ENCODE peak calls at places on chromosomes 3 and 15, in four cellular contexts. O, V, Z and G are unnamed samples.

GRCh38 chr3:150603888-150604319 is 783 bp downstream of the SELENOT start:
- DNase-seq in O (no peak), V (peak), Z (no peak), G (peak)

GRCh38 chr3:62586356-62586755 is 213.0 kb upstream of the FEZF2 start:
- DNase-seq in O (no peak), V (no peak), Z (peak), G (no peak)

GRCh38 chr3:72938471-72939265 is 50.8 kb downstream of the GXYLT2 start:
- DNase-seq in O (peak), V (peak), Z (peak), G (peak)

GRCh38 chr3:167559922-167560321 is 86.1 kb upstream of the SERPINI2 start:
- DNase-seq in O (no peak), V (no peak), Z (no peak), G (no peak)

GRCh38 chr3:8524249-8524648 is 22.6 kb downstream of the LMCD1 start:
- DNase-seq in O (no peak), V (no peak), Z (no peak), G (no peak)

GRCh38 chr3:5015056-5015455 is 35.8 kb downstream of the BHLHE40 start:
- DNase-seq in O (no peak), V (no peak), Z (no peak), G (no peak)

GRCh38 chr15:49438970-49439631 is 16.1 kb downstream of the FGF7 start:
- DNase-seq in O (no peak), V (peak), Z (no peak), G (no peak)

GRCh38 chr3:149581248-149581647 is 76.6 kb downstream of the WWTR1 start:
- DNase-seq in O (no peak), V (no peak), Z (peak), G (no peak)

GRCh38 chr3:165491487-165491886 is 295.3 kb upstream of the SLITRK3 start:
- DNase-seq in O (no peak), V (no peak), Z (peak), G (no peak)

GRCh38 chr15:65095011-65095746 is 18.6 kb downstream of the KBTBD13 start:
- DNase-seq in O (no peak), V (no peak), Z (no peak), G (no peak)

GRCh38 chr3:177681156-177681555 is 483.9 kb upstream of the TBL1XR1 start:
- DNase-seq in O (no peak), V (no peak), Z (no peak), G (no peak)

GRCh38 chr3:51514210-51514609 is 14.4 kb upstream of the DCAF1 start:
- DNase-seq in O (no peak), V (no peak), Z (no peak), G (no peak)

GRCh38 chr15:41160639-41161315 is 44.7 kb upstream of the INO80 start:
- DNase-seq in O (no peak), V (no peak), Z (no peak), G (no peak)

GRCh38 chr3:172625404-172625803 is 85.5 kb downstream of the NCEH1 start:
- DNase-seq in O (no peak), V (no peak), Z (peak), G (no peak)

GRCh38 chr3:169340055-169340454 is 323.5 kb downstream of the MECOM start:
- DNase-seq in O (no peak), V (no peak), Z (no peak), G (no peak)

GRCh38 chr3:31873254-31873653 is 107.8 kb downstream of the OSBPL10 start:
- DNase-seq in O (no peak), V (no peak), Z (peak), G (no peak)

GRCh38 chr3:187368765-187369450 is 723 bp downstream of the RTP4 start:
- DNase-seq in O (no peak), V (no peak), Z (peak), G (no peak)

GRCh38 chr3:183485093-183485492 is 56.7 kb upstream of the MCF2L2 start:
- DNase-seq in O (no peak), V (no peak), Z (no peak), G (no peak)

GRCh38 chr15:40155270-40155910 is 5.5 kb upstream of the BUB1B start:
- DNase-seq in O (no peak), V (no peak), Z (no peak), G (no peak)

GRCh38 chr3:147411777-147412176 is 2.6 kb downstream of the ZIC1 start:
- DNase-seq in O (no peak), V (no peak), Z (no peak), G (peak)

GRCh38 chr15:67048281-67049279 is 16.8 kb upstream of the SMAD3 start:
- DNase-seq in O (no peak), V (no peak), Z (peak), G (no peak)

GRCh38 chr3:139520028-139520737 is 19.4 kb downstream of the RBP1 start:
- DNase-seq in O (no peak), V (no peak), Z (peak), G (no peak)

GRCh38 chr3:30162579-30162978 is 443.8 kb upstream of the TGFBR2 start:
- DNase-seq in O (no peak), V (no peak), Z (peak), G (no peak)

GRCh38 chr3:174125267-174125844 is 727.8 kb downstream of the NLGN1 start:
- DNase-seq in O (peak), V (peak), Z (peak), G (no peak)

GRCh38 chr15:44015555-44015954 is 179.5 kb downstream of the FRMD5 start:
- DNase-seq in O (no peak), V (no peak), Z (peak), G (no peak)

GRCh38 chr3:125232394-125232793 is 19.8 kb upstream of the SLC12A8 start:
- DNase-seq in O (no peak), V (no peak), Z (no peak), G (no peak)

GRCh38 chr3:123733805-123734526 is 149.1 kb upstream of the HACD2 start:
- DNase-seq in O (no peak), V (no peak), Z (peak), G (no peak)

GRCh38 chr15:41930221-41930866 is 36.5 kb upstream of the SPTBN5 start:
- DNase-seq in O (peak), V (no peak), Z (peak), G (no peak)

GRCh38 chr3:171065732-171066131 is 39.2 kb upstream of the SLC2A2 start:
- DNase-seq in O (no peak), V (no peak), Z (no peak), G (no peak)

GRCh38 chr15:90718232-90718631 is 1.1 kb downstream of the BLM start:
- DNase-seq in O (no peak), V (no peak), Z (no peak), G (no peak)
- H3K4me3 ChIP-seq in O (peak), V (no peak), Z (peak), G (peak)

GRCh38 chr3:105353485-105354161 is 13.1 kb upstream of the ALCAM start:
- DNase-seq in O (no peak), V (peak), Z (peak), G (no peak)
- H3K4me3 ChIP-seq in O (no peak), V (peak), Z (peak), G (peak)

DNA sequence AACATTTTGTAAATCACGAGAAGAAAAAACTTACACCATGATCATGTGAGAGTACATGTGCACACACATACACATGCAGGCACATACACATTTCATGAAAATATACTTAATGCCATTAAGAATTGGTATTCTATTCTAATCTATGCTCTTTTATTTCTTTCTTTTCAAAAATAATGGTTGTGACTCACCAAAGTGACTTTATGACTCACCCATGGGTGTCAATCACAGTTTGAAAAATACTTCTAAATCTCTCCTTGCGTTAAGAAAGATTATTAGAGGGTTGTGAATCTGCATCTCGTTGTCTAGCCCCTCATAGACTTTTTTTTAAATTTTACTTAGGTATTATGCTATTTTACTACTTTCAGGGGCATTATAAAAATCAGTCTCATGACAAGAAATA is 254.2 kb downstream of the TUSC7 start:
- DNase-seq in O (no peak), V (no peak), Z (no peak), G (no peak)
- H3K4me3 ChIP-seq in O (no peak), V (no peak), Z (no peak), G (no peak)

GRCh38 chr3:108062051-108062450 is 28.8 kb downstream of the CD47 start:
- DNase-seq in O (no peak), V (no peak), Z (no peak), G (no peak)
- H3K4me3 ChIP-seq in O (no peak), V (no peak), Z (no peak), G (no peak)

DNA sequence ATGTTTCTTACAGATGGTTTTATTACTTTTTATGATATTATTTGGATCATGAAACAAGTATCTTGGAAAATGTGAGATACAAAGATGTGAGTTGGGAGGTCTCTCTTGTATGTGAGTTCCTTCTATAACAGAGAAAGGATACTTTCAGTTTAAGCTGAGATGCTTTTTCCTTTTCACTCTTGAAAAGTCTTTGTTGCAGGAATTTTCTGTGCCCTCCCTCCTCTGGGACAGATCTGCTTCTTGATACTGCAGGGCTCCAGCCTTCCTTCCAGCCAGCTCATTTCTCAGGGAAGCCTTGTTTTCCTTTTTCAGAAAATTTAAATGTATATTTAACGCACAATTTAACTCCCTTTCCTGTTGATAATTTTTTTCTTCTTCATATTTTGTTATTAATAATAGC is 105.4 kb downstream of the IGF1R start:
- DNase-seq in O (no peak), V (no peak), Z (no peak), G (peak)
- H3K4me3 ChIP-seq in O (peak), V (no peak), Z (peak), G (no peak)

DNA sequence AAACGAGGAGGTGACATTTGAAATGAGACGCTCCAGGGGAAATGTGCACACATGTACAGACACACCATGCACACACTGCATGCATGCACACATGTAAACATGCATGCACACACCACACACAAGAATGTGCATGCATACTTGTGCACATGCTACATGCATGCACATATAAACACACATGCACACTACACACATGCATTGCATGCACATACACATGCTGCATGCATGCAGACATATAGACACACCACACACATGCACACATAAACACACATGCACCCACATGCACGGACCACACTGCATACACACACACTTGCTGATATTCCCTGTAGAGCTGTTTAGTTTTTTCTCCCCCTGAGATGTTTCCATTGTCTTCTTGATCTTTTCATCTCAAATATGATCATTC is 37.8 kb upstream of the SLC6A1 start:
- DNase-seq in O (no peak), V (no peak), Z (no peak), G (no peak)
- H3K4me3 ChIP-seq in O (no peak), V (no peak), Z (no peak), G (peak)

GRCh38 chr3:14431928-14432834 is 29.8 kb downstream of the SLC6A6 start:
- DNase-seq in O (peak), V (peak), Z (peak), G (no peak)

GRCh38 chr3:14431556-14431927 is 29.1 kb downstream of the SLC6A6 start:
- DNase-seq in O (no peak), V (no peak), Z (no peak), G (no peak)

GRCh38 chr3:14429237-14429636 is 26.8 kb downstream of the SLC6A6 start:
- DNase-seq in O (no peak), V (no peak), Z (no peak), G (no peak)

GRCh38 chr3:14429689-14430452 is 27.5 kb downstream of the SLC6A6 start:
- DNase-seq in O (no peak), V (no peak), Z (no peak), G (no peak)

GRCh38 chr3:14430706-14431470 is 28.5 kb downstream of the SLC6A6 start:
- DNase-seq in O (no peak), V (no peak), Z (no peak), G (no peak)
- H3K4me3 ChIP-seq in O (no peak), V (no peak), Z (no peak), G (no peak)

GRCh38 chr3:71031914-71032521 is 551.5 kb downstream of the FOXP1 start:
- DNase-seq in O (no peak), V (no peak), Z (no peak), G (no peak)
- H3K4me3 ChIP-seq in O (no peak), V (no peak), Z (no peak), G (peak)

DNA sequence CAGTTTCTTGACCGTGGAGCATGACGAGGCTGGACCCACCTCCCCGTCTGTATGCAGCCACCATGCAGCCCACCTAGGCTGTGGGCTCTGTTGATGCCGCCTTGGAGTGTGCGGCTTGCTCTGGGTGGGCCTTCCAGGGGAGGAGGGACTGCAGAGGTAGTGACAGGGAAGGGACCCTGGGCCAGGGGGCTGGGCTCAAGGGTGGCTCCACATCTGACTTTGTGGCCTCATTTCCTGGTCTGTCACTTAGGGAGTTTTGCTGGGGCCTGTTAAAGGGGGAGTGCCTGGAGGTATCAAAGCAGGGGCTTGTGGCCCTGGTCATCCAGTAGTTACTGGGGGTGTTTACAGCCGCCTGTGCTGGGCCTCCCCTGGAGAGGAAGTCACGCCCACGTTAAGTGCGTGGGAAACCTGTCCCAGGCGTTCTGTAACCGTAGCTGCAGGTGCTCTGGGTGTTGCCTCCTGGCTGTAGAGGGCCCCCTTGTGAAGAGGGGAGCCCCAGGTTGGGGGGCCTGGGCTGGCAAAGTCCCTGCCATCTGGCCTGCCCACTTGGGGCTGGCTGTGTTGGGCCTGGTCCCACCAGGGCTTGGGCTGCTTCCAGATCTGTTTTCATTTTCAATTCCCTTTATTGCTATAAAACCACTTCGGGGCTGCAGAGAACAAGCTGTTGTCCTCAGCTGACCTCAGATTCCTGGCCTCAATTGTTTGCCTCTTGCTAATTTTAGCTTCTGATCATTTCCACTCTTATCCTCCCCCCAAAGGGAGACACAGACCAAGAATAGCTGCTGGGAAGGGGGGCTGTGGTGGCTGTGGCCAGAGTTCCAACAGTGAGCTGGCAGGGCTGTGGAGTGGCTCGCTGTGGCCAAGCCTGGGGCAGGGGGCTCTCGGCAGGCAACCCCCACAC is 26.5 kb downstream of the KLF13 start:
- DNase-seq in O (peak), V (peak), Z (peak), G (no peak)
- H3K4me3 ChIP-seq in O (peak), V (peak), Z (no peak), G (no peak)

GRCh38 chr3:137769321-137770065 is 5.4 kb downstream of the SOX14 start:
- DNase-seq in O (peak), V (no peak), Z (no peak), G (no peak)

GRCh38 chr3:137772231-137772617 is 8.1 kb downstream of the SOX14 start:
- DNase-seq in O (no peak), V (no peak), Z (no peak), G (no peak)

GRCh38 chr3:137770066-137770805 is 6.1 kb downstream of the SOX14 start:
- DNase-seq in O (peak), V (no peak), Z (no peak), G (no peak)

GRCh38 chr3:137771401-137772230 is 7.5 kb downstream of the SOX14 start:
- DNase-seq in O (peak), V (no peak), Z (no peak), G (no peak)

GRCh38 chr3:137770821-137771399 is 6.8 kb downstream of the SOX14 start:
- DNase-seq in O (peak), V (no peak), Z (no peak), G (no peak)
- H3K4me3 ChIP-seq in O (peak), V (peak), Z (no peak), G (no peak)